ENCODE peak calls at places on chromosomes 11 and 22, in eight cellular contexts. G, F, T, L, O, K, D and H are unnamed samples.

GRCh38 chr11:82927264-82927880 is 25.8 kb downstream of the DDIAS start:
- DNase-seq in D (no peak), K (peak), L (no peak), F (peak), T (no peak), O (peak), G (peak), H (no peak)

GRCh38 chr11:123407124-123407995 is 22.7 kb upstream of the GRAMD1B start:
- DNase-seq in F (peak), L (peak), T (no peak), G (peak), K (peak), O (peak), D (peak), H (peak)

GRCh38 chr11:125441648-125442410 is 54.2 kb downstream of the FEZ1 start:
- DNase-seq in F (no peak), K (peak), L (no peak), D (no peak), O (no peak), G (no peak), T (no peak), H (no peak)

GRCh38 chr11:134439181-134439580 is 27.1 kb upstream of the B3GAT1 start:
- DNase-seq in K (peak), F (no peak), D (no peak), O (no peak), G (no peak), L (no peak), T (no peak), H (no peak)

GRCh38 chr11:120168960-120169681 is 31.2 kb upstream of the TRIM29 start:
- DNase-seq in G (peak), D (peak), T (peak), K (peak), F (peak), L (peak), O (peak), H (peak)

GRCh38 chr11:75388386-75389275 is 10.7 kb upstream of the RPS3 start:
- DNase-seq in K (peak), G (peak), F (peak), T (peak), D (peak), O (peak), L (peak), H (peak)

GRCh38 chr22:37925767-37926166 is 19.7 kb downstream of the MICALL1 start:
- DNase-seq in F (no peak), K (no peak), L (no peak), D (no peak), T (no peak), G (no peak), O (no peak), H (no peak)

GRCh38 chr22:27752141-27752540 is 49.4 kb downstream of the MN1 start:
- DNase-seq in T (no peak), L (no peak), F (no peak), G (no peak), D (no peak), O (no peak), K (no peak), H (no peak)

GRCh38 chr11:1826552-1827094 is 8.2 kb upstream of the SYT8 start:
- DNase-seq in G (no peak), D (no peak), T (no peak), L (peak), K (no peak), O (peak), F (peak), H (no peak)

GRCh38 chr11:67289651-67290479 is 762 bp downstream of the ANKRD13D start:
- DNase-seq in F (no peak), L (no peak), D (no peak), K (no peak), G (no peak), O (peak), T (no peak), H (peak)

GRCh38 chr11:1486054-1486825 is at the start of gene MOB2:
- DNase-seq in L (no peak), D (no peak), F (no peak), G (peak), T (no peak), K (no peak), O (peak), H (no peak)

GRCh38 chr11:125593113-125593761 is 585 bp downstream of the STT3A start:
- DNase-seq in D (no peak), F (peak), K (no peak), O (peak), L (no peak), G (no peak), T (no peak), H (no peak)

GRCh38 chr11:121348220-121348875 is 55.8 kb downstream of the SC5D start:
- DNase-seq in K (no peak), L (no peak), G (no peak), O (no peak), D (no peak), T (no peak), F (no peak), H (no peak)

GRCh38 chr11:72676874-72677341 is 2.7 kb upstream of the PDE2A start:
- DNase-seq in K (no peak), F (peak), D (peak), L (peak), O (peak), G (peak), T (peak), H (peak)